ENCODE peak calls at places on chromosome 11, in nine cellular contexts. O is HL-60, I is AG09309, Q is A549, L is GM12865, S is suprapubic skin, F is WTC11, W is choroid plexus epithelial cell, K is spleen. R is an unnamed sample.

GRCh38 chr11:63490551-63491239 is at the start of gene PLAAT5:
- DNase-seq in O (no peak), I (no peak), Q (no peak), L (peak), S (no peak), F (peak), W (peak), K (peak), R (no peak)

GRCh38 chr11:1773131-1773510 is 9.4 kb upstream of the CTSD start:
- DNase-seq in O (no peak), I (no peak), Q (no peak), L (no peak), S (no peak), F (no peak), W (no peak), K (peak), R (no peak)

GRCh38 chr11:116217006-116217405 is 555.8 kb downstream of the BUD13 start:
- DNase-seq in O (peak), I (peak), Q (peak), L (peak), S (no peak), F (peak), W (peak), K (no peak), R (peak)

GRCh38 chr11:2465201-2466068 is 20.6 kb downstream of the KCNQ1 start:
- DNase-seq in O (no peak), I (no peak), Q (no peak), L (no peak), S (no peak), F (no peak), W (no peak), K (peak), R (no peak)

GRCh38 chr11:60870276-60870675 is 2.9 kb downstream of the ZP1 start:
- DNase-seq in O (no peak), I (no peak), Q (no peak), L (peak), S (no peak), F (no peak), W (no peak), K (peak), R (no peak)

GRCh38 chr11:117986981-117987495 is 844 bp downstream of the IL10RA start:
- DNase-seq in O (peak), I (no peak), Q (no peak), L (peak), S (no peak), F (no peak), W (no peak), K (peak), R (peak)

GRCh38 chr11:117710211-117710610 is 86.8 kb downstream of the DSCAML1 start:
- DNase-seq in O (no peak), I (no peak), Q (no peak), L (no peak), S (no peak), F (no peak), W (no peak), K (no peak), R (no peak)

GRCh38 chr11:46554205-46555162 is 39.3 kb downstream of the AMBRA1 start:
- DNase-seq in O (peak), I (peak), Q (peak), L (no peak), S (no peak), F (no peak), W (peak), K (no peak), R (no peak)

GRCh38 chr11:112997829-112998228 is 36.6 kb downstream of the NCAM1 start:
- DNase-seq in O (no peak), I (no peak), Q (no peak), L (no peak), S (no peak), F (no peak), W (no peak), K (no peak), R (no peak)

GRCh38 chr11:65884716-65885092 is 3.6 kb downstream of the FIBP start:
- DNase-seq in O (peak), I (no peak), Q (peak), L (peak), S (no peak), F (peak), W (peak), K (peak), R (peak)

GRCh38 chr11:6237903-6238302 is 986 bp upstream of the CNGA4 start:
- DNase-seq in O (no peak), I (no peak), Q (no peak), L (no peak), S (no peak), F (no peak), W (no peak), K (no peak), R (no peak)

GRCh38 chr11:112810951-112811350 is 150.3 kb upstream of the NCAM1 start:
- DNase-seq in O (no peak), I (no peak), Q (no peak), L (no peak), S (no peak), F (no peak), W (no peak), K (no peak), R (no peak)

GRCh38 chr11:105838668-105839403 is 183.2 kb downstream of the MSANTD4 start:
- DNase-seq in O (no peak), I (no peak), Q (no peak), L (no peak), S (no peak), F (no peak), W (peak), K (no peak), R (no peak)

GRCh38 chr11:36091256-36091811 is 147.5 kb downstream of the LDLRAD3 start:
- DNase-seq in O (peak), I (peak), Q (no peak), L (no peak), S (no peak), F (no peak), W (peak), K (no peak), R (no peak)

GRCh38 chr11:48170176-48170839 is 46.3 kb upstream of the OR4B1 start:
- DNase-seq in O (no peak), I (no peak), Q (no peak), L (no peak), S (no peak), F (no peak), W (peak), K (no peak), R (no peak)

GRCh38 chr11:1514349-1515061 is 27.9 kb upstream of the MOB2 start:
- DNase-seq in O (no peak), I (no peak), Q (no peak), L (no peak), S (no peak), F (no peak), W (no peak), K (peak), R (no peak)

GRCh38 chr11:87224486-87224885 is 186.8 kb downstream of the TMEM135 start:
- DNase-seq in O (no peak), I (no peak), Q (no peak), L (no peak), S (no peak), F (no peak), W (peak), K (no peak), R (no peak)

GRCh38 chr11:134393638-134394037 is 18.4 kb downstream of the B3GAT1 start:
- DNase-seq in O (no peak), I (no peak), Q (peak), L (no peak), S (no peak), F (peak), W (no peak), K (no peak), R (no peak)

GRCh38 chr11:95149659-95150294 is 60.1 kb downstream of the ENDOD1 start:
- DNase-seq in O (no peak), I (no peak), Q (no peak), L (no peak), S (peak), F (peak), W (peak), K (peak), R (no peak)

GRCh38 chr11:12813371-12814225 is 139.4 kb downstream of the TEAD1 start:
- DNase-seq in O (no peak), I (no peak), Q (peak), L (no peak), S (no peak), F (no peak), W (peak), K (no peak), R (no peak)

GRCh38 chr11:130634186-130634585 is 185.7 kb downstream of the ADAMTS15 start:
- DNase-seq in O (no peak), I (no peak), Q (no peak), L (no peak), S (no peak), F (no peak), W (no peak), K (no peak), R (no peak)

GRCh38 chr11:32830796-32831195 is 1.1 kb downstream of the PRRG4 start:
- DNase-seq in O (no peak), I (no peak), Q (no peak), L (no peak), S (no peak), F (no peak), W (no peak), K (no peak), R (no peak)

GRCh38 chr11:44030276-44030932 is 17.4 kb upstream of the ACCSL start:
- DNase-seq in O (no peak), I (peak), Q (no peak), L (no peak), S (no peak), F (peak), W (peak), K (no peak), R (no peak)

GRCh38 chr11:26079966-26080365 is 252.0 kb upstream of the ANO3 start:
- DNase-seq in O (no peak), I (no peak), Q (no peak), L (no peak), S (no peak), F (no peak), W (no peak), K (no peak), R (no peak)

GRCh38 chr11:11022126-11022730 is 164.4 kb upstream of the ZBED5 start:
- DNase-seq in O (no peak), I (no peak), Q (peak), L (peak), S (no peak), F (no peak), W (peak), K (no peak), R (peak)

GRCh38 chr11:17813391-17814059 is 78.9 kb downstream of the KCNC1 start:
- DNase-seq in O (no peak), I (no peak), Q (no peak), L (no peak), S (no peak), F (no peak), W (no peak), K (no peak), R (no peak)

GRCh38 chr11:69521461-69521860 is 40.0 kb downstream of the LINC01488 start:
- DNase-seq in O (no peak), I (no peak), Q (no peak), L (no peak), S (no peak), F (peak), W (no peak), K (no peak), R (no peak)

GRCh38 chr11:22177186-22177585 is 15.7 kb upstream of the ANO5 start:
- DNase-seq in O (no peak), I (no peak), Q (peak), L (no peak), S (no peak), F (no peak), W (no peak), K (no peak), R (no peak)

DNA sequence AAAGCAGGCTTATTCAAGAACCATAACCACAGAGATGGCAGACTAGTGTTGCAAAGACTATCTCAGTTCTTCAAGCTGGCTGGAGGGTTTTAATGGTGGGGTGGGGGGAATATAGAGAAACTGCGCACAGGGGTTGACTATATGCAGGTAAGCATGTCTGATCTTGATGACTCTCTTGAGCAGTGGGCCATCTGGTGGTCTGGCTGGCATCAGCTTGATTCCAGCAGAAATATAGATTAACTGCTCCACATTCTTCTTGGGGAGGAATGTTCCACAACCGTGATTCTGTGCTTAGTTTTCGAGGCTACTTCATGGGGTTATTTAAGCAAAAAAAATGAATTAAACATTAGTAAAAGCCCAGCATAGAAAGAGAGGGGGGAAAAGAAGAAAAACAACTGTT is 158.8 kb upstream of the PGR start:
- DNase-seq in O (no peak), I (no peak), Q (no peak), L (no peak), S (no peak), F (no peak), W (no peak), K (no peak), R (no peak)
- TF ChIP-seq CTCF in O (no peak), I (no peak), Q (no peak), L (no peak), S (no peak), F (no peak), W (no peak), K (no peak), R (no peak)

GRCh38 chr11:41660585-41660984 is 201.1 kb upstream of the LRRC4C start:
- DNase-seq in O (no peak), I (no peak), Q (peak), L (no peak), S (no peak), F (peak), W (no peak), K (no peak), R (no peak)
- TF ChIP-seq CTCF in O (no peak), I (no peak), Q (no peak), L (peak), S (no peak), F (peak), W (no peak), K (no peak), R (no peak)

GRCh38 chr11:24496371-24496727 is 504 bp upstream of the LUZP2 start:
- DNase-seq in O (no peak), I (no peak), Q (no peak), L (no peak), S (no peak), F (no peak), W (peak), K (no peak), R (no peak)

GRCh38 chr11:24502425-24502824 is 5.6 kb downstream of the LUZP2 start:
- DNase-seq in O (no peak), I (no peak), Q (no peak), L (no peak), S (no peak), F (no peak), W (no peak), K (no peak), R (no peak)

GRCh38 chr11:24496728-24497396 is at the start of gene LUZP2:
- DNase-seq in O (no peak), I (no peak), Q (no peak), L (no peak), S (no peak), F (peak), W (peak), K (peak), R (no peak)
- TF ChIP-seq CTCF in O (no peak), I (no peak), Q (no peak), L (no peak), S (no peak), F (no peak), W (peak), K (no peak), R (no peak)

GRCh38 chr11:92432515-92432914 is 207.9 kb downstream of the FAT3 start:
- DNase-seq in O (no peak), I (no peak), Q (no peak), L (no peak), S (no peak), F (no peak), W (no peak), K (no peak), R (no peak)

GRCh38 chr11:92440701-92441338 is 216.2 kb downstream of the FAT3 start:
- DNase-seq in O (no peak), I (no peak), Q (no peak), L (no peak), S (no peak), F (no peak), W (peak), K (no peak), R (no peak)

GRCh38 chr11:92439133-92439532 is 214.5 kb downstream of the FAT3 start:
- DNase-seq in O (no peak), I (no peak), Q (no peak), L (no peak), S (no peak), F (no peak), W (no peak), K (no peak), R (no peak)

DNA sequence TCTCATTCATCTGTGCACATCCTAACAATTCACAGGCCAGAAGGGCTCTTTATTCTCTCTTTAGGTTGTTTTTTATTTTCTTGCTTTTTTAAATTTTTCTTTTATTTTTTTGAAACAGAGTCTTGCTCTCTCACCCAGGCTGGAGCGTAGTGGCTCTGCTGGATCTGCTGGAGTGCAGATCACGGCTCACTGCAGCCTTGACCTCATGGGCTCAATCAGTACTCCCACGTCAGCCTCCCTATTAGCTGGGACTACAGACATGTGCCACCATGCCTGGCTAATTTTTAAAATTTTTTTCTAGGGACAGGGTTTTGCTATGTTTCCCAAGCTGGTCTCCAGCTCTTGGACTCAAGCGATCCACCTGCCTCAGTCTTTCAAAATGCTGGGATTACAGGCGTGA is 211.4 kb downstream of the FAT3 start:
- DNase-seq in O (no peak), I (no peak), Q (no peak), L (no peak), S (no peak), F (no peak), W (no peak), K (no peak), R (no peak)
- TF ChIP-seq CTCF in O (no peak), I (no peak), Q (no peak), L (no peak), S (no peak), F (no peak), W (no peak), K (no peak), R (no peak)

DNA sequence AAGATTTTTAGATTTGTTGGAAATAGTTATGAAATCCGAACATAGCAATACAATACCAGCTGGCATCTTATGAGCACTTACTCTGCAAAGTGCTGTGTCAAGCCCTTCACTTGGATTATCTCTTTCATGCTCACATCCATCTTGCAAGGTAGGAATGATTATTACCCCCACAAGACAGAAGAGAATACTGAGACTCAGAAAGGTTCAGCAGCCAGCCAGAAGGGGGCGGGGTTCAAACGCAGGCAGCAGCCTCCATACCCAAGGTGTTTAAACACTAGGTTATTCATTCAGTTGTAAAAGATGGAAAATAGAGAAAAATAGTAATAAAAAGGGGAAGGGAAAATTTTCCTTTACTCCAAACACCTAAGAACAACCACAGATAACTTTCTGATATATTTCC is 158.5 kb downstream of the CCDC34 start:
- DNase-seq in O (no peak), I (no peak), Q (peak), L (peak), S (no peak), F (no peak), W (peak), K (no peak), R (no peak)
- TF ChIP-seq CTCF in O (peak), I (peak), Q (peak), L (peak), S (no peak), F (no peak), W (peak), K (peak), R (no peak)